ENCODE peak calls at places on chromosomes 2 and 18, in six cellular contexts. M is tibial artery, K is astrocyte of the cerebellum, G is retina, F is left ventricle myocardium superior, B is aorta. Q is an unnamed sample.

GRCh38 chr2:40721595-40721994 is 269.7 kb upstream of the SLC8A1 start:
- DNase-seq in K (no peak), B (no peak), F (no peak), G (no peak), M (no peak), Q (no peak)

GRCh38 chr2:179746982-179747381 is 114.4 kb downstream of the ZNF385B start:
- DNase-seq in K (no peak), B (no peak), F (no peak), G (no peak), M (no peak), Q (no peak)

GRCh38 chr18:62899534-62899933 is 184.2 kb downstream of the PHLPP1 start:
- DNase-seq in B (no peak), K (no peak), F (no peak), G (no peak), M (no peak), Q (no peak)

GRCh38 chr2:164090533-164090932 is 354.7 kb upstream of the FIGN start:
- DNase-seq in M (no peak), B (no peak), F (no peak), G (no peak), K (no peak), Q (no peak)

GRCh38 chr2:29196792-29197788 is 81.9 kb downstream of the CLIP4 start:
- DNase-seq in F (peak; percentile 68), G (peak; percentile 59), K (peak; percentile 36), M (no peak), B (peak; percentile 83), Q (peak; percentile 82)

GRCh38 chr18:58998421-58999203 is 133.9 kb downstream of the ZNF532 start:
- DNase-seq in B (peak; percentile 85), K (peak; percentile 89), F (peak; percentile 78), M (peak; percentile 87), G (no peak), Q (no peak)

GRCh38 chr18:48230459-48231113 is 178.6 kb downstream of the ZBTB7C start:
- DNase-seq in F (peak; percentile 68), M (no peak), B (peak; percentile 85), K (no peak), G (peak; percentile 79), Q (peak; percentile 86)

GRCh38 chr2:233967163-233967562 is 50.0 kb downstream of the TRPM8 start:
- DNase-seq in K (no peak), M (no peak), F (no peak), G (no peak), B (no peak), Q (no peak)

GRCh38 chr2:72050734-72051133 is 96.9 kb downstream of the CYP26B1 start:
- DNase-seq in B (no peak), M (no peak), F (no peak), G (no peak), K (no peak), Q (no peak)

GRCh38 chr2:240627736-240628506 is 2.6 kb downstream of the GPR35 start:
- DNase-seq in K (no peak), G (no peak), F (peak; percentile 25), M (peak; percentile 49), B (peak; percentile 44), Q (no peak)

GRCh38 chr2:191126386-191126785 is 24.4 kb downstream of the STAT4 start:
- DNase-seq in G (no peak), F (no peak), B (no peak), K (no peak), M (no peak), Q (no peak)

GRCh38 chr2:119311371-119311770 is 55.3 kb downstream of the C2orf76 start:
- DNase-seq in G (no peak), M (no peak), B (no peak), K (no peak), F (no peak), Q (no peak)

GRCh38 chr2:215556979-215557378 is 121.1 kb upstream of the FN1 start:
- DNase-seq in G (no peak), B (no peak), M (no peak), K (no peak), F (no peak), Q (no peak)

Q was measured in glutamatergic neuron.